ENCODE peak calls at places on chromosome 1, in four cellular contexts. N is NAMALWA, M is T follicular helper cell, O is AG08396. L is an unnamed sample.

GRCh38 chr1:58768971-58769808 is 14.7 kb downstream of the JUN start:
- DNase-seq in M (no peak), N (no peak), O (peak), L (peak)

GRCh38 chr1:85894651-85895050 is 186.4 kb upstream of the ZNHIT6 start:
- DNase-seq in O (peak), N (peak), M (no peak), L (peak)

GRCh38 chr1:218058730-218059129 is 226.4 kb upstream of the RRP15 start:
- DNase-seq in M (no peak), N (no peak), O (no peak), L (no peak)

GRCh38 chr1:176033474-176033873 is 173.6 kb downstream of the COP1 start:
- DNase-seq in M (no peak), O (peak), N (no peak), L (no peak)

GRCh38 chr1:204977327-204977726 is 65.7 kb upstream of the CNTN2 start:
- DNase-seq in N (no peak), O (no peak), M (no peak), L (no peak)

GRCh38 chr1:3029991-3030662 is 8.9 kb downstream of the ACTRT2 start:
- DNase-seq in N (no peak), M (no peak), O (no peak), L (no peak)

GRCh38 chr1:39132505-39133339 is 71.8 kb upstream of the MACF1 start:
- DNase-seq in M (no peak), O (no peak), N (no peak), L (no peak)

GRCh38 chr1:52632732-52633290 is at the start of gene SHISAL2A:
- DNase-seq in M (peak), N (no peak), O (peak), L (peak)

GRCh38 chr1:34113887-34114286 is 51.1 kb downstream of the CSMD2 start:
- DNase-seq in O (no peak), N (peak), M (no peak), L (peak)